ENCODE peak calls at places on chromosome 7, in four cellular contexts. F is A549, C is upper lobe of left lung, E is dorsolateral prefrontal cortex. T is an unnamed sample.
A peak's percentile ranks its signal among the peaks of the same experiment; 100 is the strongest.

GRCh38 chr7:154231732-154232131 is 179.5 kb downstream of the DPP6 start:
- DNase-seq in F (peak; percentile 1), C (no peak), E (no peak), T (no peak)

GRCh38 chr7:140475747-140476333 is 3.5 kb downstream of the MKRN1 start:
- DNase-seq in F (peak; percentile 52), C (no peak), E (no peak), T (peak; percentile 29)

GRCh38 chr7:112255388-112255720 is 48.9 kb downstream of the ZNF277 start:
- DNase-seq in F (no peak), C (no peak), E (no peak), T (no peak)

GRCh38 chr7:130009848-130010688 is 41.1 kb downstream of the ZC3HC1 start:
- DNase-seq in F (peak; percentile 91), C (no peak), E (no peak), T (no peak)

GRCh38 chr7:128833939-128834310 is 3.7 kb downstream of the FLNC start:
- DNase-seq in F (no peak), C (no peak), E (no peak), T (no peak)

GRCh38 chr7:100875356-100875751 is 451 bp downstream of the SRRT start:
- DNase-seq in F (no peak), C (no peak), E (no peak), T (no peak)

GRCh38 chr7:29564455-29565185 is 985 bp downstream of the PRR15 start:
- DNase-seq in F (peak; percentile 37), C (peak; percentile 90), E (no peak), T (peak; percentile 41)

GRCh38 chr7:111903016-111903415 is 303.2 kb downstream of the DOCK4 start:
- DNase-seq in F (no peak), C (no peak), E (no peak), T (no peak)

DNA sequence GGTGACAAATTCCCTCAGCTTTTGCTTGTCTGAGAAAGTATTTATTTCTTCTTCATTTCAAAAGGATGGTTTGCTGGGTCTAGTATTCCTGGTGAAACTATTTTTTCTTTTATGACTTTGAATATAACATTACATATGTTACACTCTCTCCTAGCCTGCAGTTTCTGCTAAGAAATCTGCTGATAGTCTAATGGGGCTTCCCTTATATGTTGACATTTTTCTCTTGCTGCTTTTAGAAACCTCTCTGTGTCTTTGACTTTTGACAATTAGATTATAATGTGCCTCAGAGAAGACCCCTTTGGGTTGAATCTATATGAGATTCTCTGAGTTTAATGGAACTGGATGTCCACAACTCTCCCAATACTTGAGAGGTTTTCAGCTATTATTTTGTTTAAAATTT is 33.8 kb upstream of the SRI start:
- DNase-seq in F (no peak), C (no peak), E (no peak), T (no peak)
- TF ChIP-seq CTCF in F (no peak), C (no peak), E (no peak), T (no peak)

GRCh38 chr7:85186521-85187241 is at the start of gene SEMA3D:
- DNase-seq in F (peak; percentile 75), C (peak; percentile 94), E (peak; percentile 37), T (no peak)

GRCh38 chr7:85185355-85186082 is 1.3 kb downstream of the SEMA3D start:
- DNase-seq in F (peak; percentile 28), C (peak; percentile 80), E (no peak), T (no peak)

GRCh38 chr7:85186083-85186520 is 754 bp downstream of the SEMA3D start:
- DNase-seq in F (peak; percentile 30), C (peak; percentile 78), E (no peak), T (no peak)

GRCh38 chr7:85191383-85191782 is 4.5 kb upstream of the SEMA3D start:
- DNase-seq in F (peak; percentile 13), C (no peak), E (no peak), T (no peak)
- TF ChIP-seq CTCF in F (peak; percentile 31), C (no peak), E (no peak), T (peak; percentile 29)

DNA sequence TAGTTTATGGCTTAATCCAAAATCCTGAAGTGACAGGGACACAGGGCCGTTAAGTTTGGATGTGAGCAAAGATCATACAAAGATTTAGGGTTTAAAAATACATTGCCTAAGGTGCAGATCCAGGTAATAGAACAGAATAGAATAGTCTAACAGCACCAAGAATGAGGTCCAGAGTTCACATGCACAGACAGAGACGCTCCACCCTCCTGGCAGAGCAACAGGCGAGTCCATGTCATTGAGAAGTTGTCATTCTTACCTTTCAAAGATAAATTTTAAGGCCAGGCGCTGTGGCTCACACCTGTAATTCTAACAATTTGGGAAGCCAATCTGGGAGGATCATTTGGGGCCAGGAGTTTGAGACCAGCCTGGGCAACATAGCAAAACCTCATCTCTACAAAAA is 209.1 kb upstream of the AUTS2 start:
- DNase-seq in F (no peak), C (no peak), E (no peak), T (no peak)
- TF ChIP-seq CTCF in F (no peak), C (no peak), E (no peak), T (no peak)

DNA sequence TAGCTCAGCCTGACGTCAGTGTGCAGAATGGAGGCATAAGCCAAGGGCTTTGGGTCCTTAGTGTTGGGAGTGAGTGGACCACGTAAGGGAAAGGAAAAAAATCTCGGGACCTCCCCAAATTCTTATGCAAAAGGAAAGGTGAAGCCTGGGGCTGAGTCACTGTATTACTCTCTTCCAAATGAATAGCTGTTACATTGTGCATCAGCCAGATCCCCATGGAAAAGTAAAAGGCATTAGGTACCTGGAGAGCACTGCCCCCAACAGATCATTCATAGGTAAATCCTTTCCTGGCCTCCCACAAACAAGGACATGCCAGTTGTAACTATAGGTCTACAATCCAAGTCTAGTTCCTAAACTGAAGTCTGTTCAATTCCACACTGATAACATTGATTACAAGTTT is 170.5 kb downstream of the C1GALT1 start:
- DNase-seq in F (no peak), C (no peak), E (no peak), T (no peak)
- TF ChIP-seq CTCF in F (no peak), C (no peak), E (no peak), T (no peak)

DNA sequence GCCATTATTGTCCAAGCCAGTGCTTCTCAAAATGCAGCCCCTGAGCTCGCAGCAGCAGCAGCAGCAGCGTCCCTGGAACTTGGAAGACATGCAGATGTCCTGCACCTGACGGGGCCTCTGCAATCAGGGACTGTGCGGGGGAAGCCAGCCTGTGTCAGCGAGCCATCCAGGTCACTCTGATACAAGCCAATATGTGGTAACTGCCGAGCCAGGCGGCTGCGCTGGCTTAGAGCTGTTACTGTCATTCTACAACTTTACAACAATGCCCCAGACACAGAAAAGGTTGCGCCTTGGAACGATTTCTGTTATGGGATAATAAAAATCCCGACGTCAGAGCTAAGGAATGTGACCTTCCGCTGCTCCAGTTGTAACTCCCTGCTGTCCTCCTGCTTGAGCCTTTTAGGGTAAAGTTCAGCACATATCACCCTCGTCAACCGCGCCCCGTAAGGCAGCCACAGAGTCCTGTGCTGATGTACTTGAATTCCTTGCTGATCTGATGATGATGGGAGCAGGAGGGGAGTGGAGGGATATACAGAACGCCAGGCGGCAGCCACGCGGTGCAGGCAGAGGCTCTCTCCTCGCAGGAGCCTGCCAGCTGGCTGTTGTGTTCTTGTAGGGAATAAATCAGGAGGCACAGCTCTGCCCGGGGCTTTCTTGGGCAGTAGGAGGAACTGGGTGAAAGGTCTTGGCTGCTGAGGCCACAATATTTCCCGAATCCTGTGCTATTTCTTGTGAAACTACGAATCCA is 20.0 kb upstream of the CRYGN start:
- DNase-seq in F (peak; percentile 90), C (peak; percentile 86), E (peak; percentile 66), T (no peak)
- TF ChIP-seq CTCF in F (peak; percentile 36), C (peak; percentile 8), E (peak; percentile 9), T (peak; percentile 40)

GRCh38 chr7:110084177-110084807 is 1006.6 kb upstream of the LRRN3 start:
- DNase-seq in F (no peak), C (no peak), E (peak; percentile 29), T (no peak)

GRCh38 chr7:110095372-110096052 is 995.4 kb upstream of the LRRN3 start:
- DNase-seq in F (no peak), C (no peak), E (no peak), T (no peak)

DNA sequence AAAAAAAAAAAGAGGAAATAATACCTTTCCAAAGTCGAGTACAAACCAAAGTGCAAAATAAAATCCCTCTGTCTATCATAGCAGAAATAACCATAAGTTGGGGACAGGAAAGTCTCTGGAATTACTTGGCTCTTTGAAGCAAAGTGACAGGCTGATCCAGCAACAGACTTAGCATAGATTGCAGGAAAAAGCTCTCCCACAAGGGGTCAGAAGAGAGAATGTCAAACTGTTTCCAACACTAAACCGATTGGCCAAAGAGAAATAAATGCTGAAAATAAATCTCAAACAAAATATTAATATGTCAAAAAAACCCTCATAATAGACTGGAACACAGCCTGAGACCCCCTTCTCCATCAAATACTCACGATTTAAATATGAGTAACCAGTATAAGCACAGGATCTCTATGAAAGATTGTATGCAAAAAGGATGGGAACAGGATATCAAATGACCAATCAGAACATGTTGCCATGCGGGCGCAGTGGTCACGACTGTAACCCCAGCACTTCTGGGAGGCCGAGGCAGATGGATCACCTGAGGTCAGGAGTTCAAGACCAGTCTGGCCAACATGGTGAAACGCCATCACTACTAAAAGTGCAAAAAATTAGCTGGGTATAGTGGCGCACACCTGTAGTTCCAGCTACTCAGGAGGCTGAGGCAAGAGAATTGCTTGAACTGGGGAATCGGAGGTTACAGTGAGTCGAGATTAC is 1000.7 kb upstream of the LRRN3 start:
- DNase-seq in F (peak; percentile 42), C (no peak), E (no peak), T (no peak)
- TF ChIP-seq CTCF in F (peak; percentile 27), C (no peak), E (no peak), T (peak; percentile 29)